ENCODE peak calls at places on chromosomes 16 and 17, in seven cellular contexts. G, F, R, A, H, X and E are unnamed samples.

GRCh38 chr17:31274252-31274651 is 22.8 kb downstream of the OMG start:
- DNase-seq in H (no peak), A (no peak), F (no peak), X (no peak), R (no peak), G (peak; percentile 88), E (no peak)

GRCh38 chr17:78223061-78223460 is 8.4 kb upstream of the TMEM235 start:
- DNase-seq in F (no peak), H (no peak), X (no peak), G (no peak), A (no peak), R (no peak), E (no peak)

GRCh38 chr17:82204831-82205719 is 7.6 kb downstream of the CCDC57 start:
- DNase-seq in X (no peak), R (no peak), H (peak; percentile 65), F (no peak), A (no peak), G (peak; percentile 88), E (peak; percentile 40)

GRCh38 chr16:21653571-21653970 is 1.2 kb upstream of the IGSF6 start:
- DNase-seq in X (no peak), H (no peak), A (no peak), F (no peak), R (no peak), G (no peak), E (no peak)

GRCh38 chr16:71568541-71568940 is 8.4 kb downstream of the TAT start:
- DNase-seq in A (no peak), G (no peak), F (no peak), H (no peak), X (no peak), R (no peak), E (no peak)

GRCh38 chr16:53901396-53901795 is 197.4 kb downstream of the FTO start:
- DNase-seq in G (no peak), A (no peak), H (no peak), F (no peak), R (no peak), X (no peak), E (no peak)

GRCh38 chr17:9644910-9645751 is at the start of gene USP43:
- DNase-seq in G (peak; percentile 72), A (no peak), F (no peak), X (no peak), R (peak; percentile 85), H (peak; percentile 48), E (peak; percentile 59)

GRCh38 chr17:80119839-80120238 is 18.5 kb downstream of the GAA start:
- DNase-seq in R (no peak), X (no peak), H (no peak), G (no peak), A (no peak), F (no peak), E (no peak)

GRCh38 chr17:34456121-34456520 is 93.1 kb upstream of the CCL1 start:
- DNase-seq in R (no peak), X (no peak), G (no peak), A (no peak), F (no peak), H (no peak), E (no peak)

GRCh38 chr17:75262112-75262606 is 480 bp downstream of the MRPS7 start:
- DNase-seq in F (no peak), X (no peak), G (no peak), H (no peak), A (no peak), R (no peak), E (no peak)

GRCh38 chr17:18038149-18038850 is 668 bp downstream of the ATPAF2 start:
- DNase-seq in G (peak; percentile 10), H (peak; percentile 36), F (no peak), X (no peak), R (no peak), A (no peak), E (no peak)

GRCh38 chr16:3959148-3959547 is 78.6 kb upstream of the CREBBP start:
- DNase-seq in X (no peak), F (no peak), H (no peak), R (no peak), A (no peak), G (peak; percentile 28), E (peak; percentile 33)

GRCh38 chr17:15384142-15384803 is 42.9 kb upstream of the TEKT3 start:
- DNase-seq in F (no peak), X (no peak), G (peak; percentile 11), A (no peak), R (no peak), H (no peak), E (no peak)

GRCh38 chr17:79890706-79891105 is 51.5 kb upstream of the CBX4 start:
- DNase-seq in R (peak; percentile 75), H (no peak), X (no peak), A (no peak), F (no peak), G (peak; percentile 50), E (no peak)

GRCh38 chr16:79618041-79618711 is 17.6 kb upstream of the MAF start:
- DNase-seq in H (no peak), X (no peak), A (no peak), G (no peak), F (no peak), R (no peak), E (no peak)

GRCh38 chr16:66263168-66263972 is 103.1 kb upstream of the CDH5 start:
- DNase-seq in A (no peak), H (no peak), F (no peak), R (no peak), X (no peak), G (no peak), E (no peak)

GRCh38 chr16:67445913-67446907 is 15.3 kb downstream of the HSD11B2 start:
- DNase-seq in H (no peak), X (no peak), F (no peak), R (peak; percentile 74), A (no peak), G (no peak), E (no peak)

GRCh38 chr17:41254861-41255260 is 323 bp upstream of the KRTAP9-9 start:
- DNase-seq in R (no peak), G (no peak), H (no peak), F (no peak), A (no peak), X (no peak), E (no peak)